ENCODE peak calls at places on chromosomes 13 and 19, in five cellular contexts. One of them, this sample, is unnamed.

GRCh38 chr13:39900106-39900750 is 244.8 kb downstream of the COG6 start:
- DNase-seq in astrocyte: peak; percentile 71
- DNase-seq in head of caudate nucleus: no peak
- DNase-seq in left lung: no peak
- DNase-seq in skeletal muscle cell: no peak
- DNase-seq in this sample: peak; percentile 63

GRCh38 chr19:28727133-28727834 is 485.7 kb downstream of the UQCRFS1 start:
- DNase-seq in astrocyte: no peak
- DNase-seq in skeletal muscle cell: no peak
- DNase-seq in left lung: peak; percentile 60
- DNase-seq in head of caudate nucleus: peak; percentile 63
- DNase-seq in this sample: peak; percentile 34

GRCh38 chr19:37977992-37978391 is 71.0 kb downstream of the SIPA1L3 start:
- DNase-seq in left lung: no peak
- DNase-seq in head of caudate nucleus: no peak
- DNase-seq in skeletal muscle cell: peak; percentile 64
- DNase-seq in astrocyte: peak; percentile 98
- DNase-seq in this sample: peak; percentile 61

GRCh38 chr13:74200081-74200480 is 65.9 kb upstream of the KLF12 start:
- DNase-seq in head of caudate nucleus: no peak
- DNase-seq in skeletal muscle cell: no peak
- DNase-seq in left lung: no peak
- DNase-seq in astrocyte: peak; percentile 53
- DNase-seq in this sample: peak; percentile 66

GRCh38 chr19:19423322-19423721 is 17.8 kb downstream of the GATAD2A start:
- DNase-seq in skeletal muscle cell: no peak
- DNase-seq in head of caudate nucleus: no peak
- DNase-seq in astrocyte: peak; percentile 11
- DNase-seq in left lung: no peak
- DNase-seq in this sample: peak; percentile 27

GRCh38 chr19:39197808-39198207 is 1.0 kb downstream of the NCCRP1 start:
- DNase-seq in astrocyte: no peak
- DNase-seq in left lung: no peak
- DNase-seq in skeletal muscle cell: no peak
- DNase-seq in head of caudate nucleus: no peak
- DNase-seq in this sample: no peak

GRCh38 chr13:70183041-70183440 is 74.8 kb upstream of the KLHL1 start:
- DNase-seq in astrocyte: peak; percentile 53
- DNase-seq in head of caudate nucleus: no peak
- DNase-seq in left lung: no peak
- DNase-seq in skeletal muscle cell: no peak
- DNase-seq in this sample: peak; percentile 60

GRCh38 chr13:49071341-49071937 is 95.7 kb downstream of the FNDC3A start:
- DNase-seq in head of caudate nucleus: no peak
- DNase-seq in left lung: no peak
- DNase-seq in astrocyte: peak; percentile 45
- DNase-seq in skeletal muscle cell: no peak
- DNase-seq in this sample: peak; percentile 55

GRCh38 chr13:43271152-43271551 is 247.8 kb downstream of the DNAJC15 start:
- DNase-seq in astrocyte: no peak
- DNase-seq in left lung: no peak
- DNase-seq in skeletal muscle cell: no peak
- DNase-seq in head of caudate nucleus: no peak
- DNase-seq in this sample: no peak

GRCh38 chr19:19451429-19452240 is 46.2 kb downstream of the GATAD2A start:
- DNase-seq in skeletal muscle cell: no peak
- DNase-seq in astrocyte: peak; percentile 51
- DNase-seq in left lung: no peak
- DNase-seq in head of caudate nucleus: no peak
- DNase-seq in this sample: no peak

GRCh38 chr13:85497652-85498051 is 301.6 kb downstream of the SLITRK6 start:
- DNase-seq in left lung: no peak
- DNase-seq in head of caudate nucleus: no peak
- DNase-seq in skeletal muscle cell: peak; percentile 94
- DNase-seq in astrocyte: peak; percentile 99
- DNase-seq in this sample: peak; percentile 99

GRCh38 chr13:91576590-91576989 is 178.2 kb downstream of the GPC5 start:
- DNase-seq in head of caudate nucleus: no peak
- DNase-seq in skeletal muscle cell: no peak
- DNase-seq in left lung: no peak
- DNase-seq in astrocyte: no peak
- DNase-seq in this sample: no peak

GRCh38 chr19:35853038-35853756 is 893 bp upstream of the NPHS1 start:
- DNase-seq in left lung: peak; percentile 53
- DNase-seq in head of caudate nucleus: peak; percentile 71
- DNase-seq in astrocyte: no peak
- DNase-seq in skeletal muscle cell: no peak
- DNase-seq in this sample: no peak

GRCh38 chr19:31545766-31546165 is 196.5 kb upstream of the TSHZ3 start:
- DNase-seq in left lung: no peak
- DNase-seq in skeletal muscle cell: no peak
- DNase-seq in head of caudate nucleus: no peak
- DNase-seq in astrocyte: no peak
- DNase-seq in this sample: no peak

GRCh38 chr19:6260912-6261636 is 18.7 kb downstream of the MLLT1 start:
- DNase-seq in astrocyte: no peak
- DNase-seq in head of caudate nucleus: peak; percentile 54
- DNase-seq in skeletal muscle cell: no peak
- DNase-seq in left lung: no peak
- DNase-seq in this sample: no peak

GRCh38 chr19:13366529-13367143 is 139.6 kb downstream of the CACNA1A start:
- DNase-seq in astrocyte: peak; percentile 5
- DNase-seq in head of caudate nucleus: no peak
- DNase-seq in skeletal muscle cell: peak; percentile 1
- DNase-seq in left lung: no peak
- DNase-seq in this sample: peak; percentile 13

GRCh38 chr19:33310606-33311325 is 8.4 kb upstream of the CEBPA start:
- DNase-seq in astrocyte: no peak
- DNase-seq in head of caudate nucleus: no peak
- DNase-seq in left lung: no peak
- DNase-seq in skeletal muscle cell: no peak
- DNase-seq in this sample: no peak

GRCh38 chr13:44231786-44232516 is 141.7 kb upstream of the SERP2 start:
- DNase-seq in left lung: peak; percentile 85
- DNase-seq in skeletal muscle cell: peak; percentile 95
- DNase-seq in head of caudate nucleus: no peak
- DNase-seq in astrocyte: peak; percentile 96
- DNase-seq in this sample: peak; percentile 95

GRCh38 chr19:52741951-52742485 is 7.2 kb upstream of the ZNF611 start:
- DNase-seq in astrocyte: no peak
- DNase-seq in head of caudate nucleus: no peak
- DNase-seq in skeletal muscle cell: no peak
- DNase-seq in left lung: no peak
- DNase-seq in this sample: no peak

GRCh38 chr13:113801289-113801961 is 42.4 kb downstream of the TMEM255B start:
- DNase-seq in astrocyte: no peak
- DNase-seq in left lung: peak; percentile 78
- DNase-seq in head of caudate nucleus: no peak
- DNase-seq in skeletal muscle cell: no peak
- DNase-seq in this sample: no peak

GRCh38 chr19:6271721-6272410 is 7.9 kb downstream of the MLLT1 start:
- DNase-seq in left lung: peak; percentile 84
- DNase-seq in head of caudate nucleus: peak; percentile 77
- DNase-seq in skeletal muscle cell: no peak
- DNase-seq in astrocyte: peak; percentile 80
- DNase-seq in this sample: peak; percentile 82

GRCh38 chr19:45250832-45251451 is at the start of gene MARK4:
- DNase-seq in head of caudate nucleus: peak; percentile 77
- DNase-seq in left lung: peak; percentile 89
- DNase-seq in astrocyte: no peak
- DNase-seq in skeletal muscle cell: no peak
- DNase-seq in this sample: peak; percentile 39

GRCh38 chr13:42883771-42884170 is 102.4 kb downstream of the FAM216B start:
- DNase-seq in skeletal muscle cell: peak; percentile 70
- DNase-seq in astrocyte: peak; percentile 14
- DNase-seq in left lung: no peak
- DNase-seq in head of caudate nucleus: no peak
- DNase-seq in this sample: peak; percentile 18

GRCh38 chr13:49664606-49665005 is 26.7 kb downstream of the EBPL start:
- DNase-seq in astrocyte: no peak
- DNase-seq in skeletal muscle cell: no peak
- DNase-seq in left lung: no peak
- DNase-seq in head of caudate nucleus: no peak
- DNase-seq in this sample: no peak

GRCh38 chr13:32471187-32471922 is 43.4 kb upstream of the N4BP2L1 start:
- DNase-seq in skeletal muscle cell: peak; percentile 59
- DNase-seq in astrocyte: peak; percentile 60
- DNase-seq in left lung: no peak
- DNase-seq in head of caudate nucleus: peak; percentile 66
- DNase-seq in this sample: peak; percentile 74

GRCh38 chr19:50516456-50516855 is 2.7 kb upstream of the ASPDH start:
- DNase-seq in left lung: peak; percentile 39
- DNase-seq in astrocyte: no peak
- DNase-seq in skeletal muscle cell: no peak
- DNase-seq in head of caudate nucleus: no peak
- DNase-seq in this sample: no peak